ENCODE peak calls at places on chromosomes 16 and 17, in ten cellular contexts. A, S, O, B, K, R, T, Z, F and N are unnamed samples.
A peak's percentile ranks its signal among the peaks of the same experiment; 100 is the strongest.

GRCh38 chr17:73667184-73667959 is 23.1 kb upstream of the SDK2 start:
- DNase-seq in A (no peak), S (no peak), O (no peak), B (no peak), K (no peak), R (no peak), T (no peak), Z (no peak), F (no peak), N (no peak)

GRCh38 chr16:74608944-74609343 is 2.0 kb upstream of the GLG1 start:
- DNase-seq in A (no peak), S (no peak), O (no peak), B (no peak), K (no peak), R (no peak), T (no peak), Z (no peak), F (no peak), N (no peak)

GRCh38 chr16:21663889-21664647 is at the start of gene OTOA:
- DNase-seq in A (peak; percentile 78), S (no peak), O (no peak), B (no peak), K (peak; percentile 24), R (no peak), T (no peak), Z (no peak), F (no peak), N (no peak)

GRCh38 chr17:61728297-61728836 is 135.0 kb downstream of the BRIP1 start:
- DNase-seq in A (no peak), S (no peak), O (no peak), B (no peak), K (no peak), R (no peak), T (no peak), Z (no peak), F (no peak), N (no peak)

GRCh38 chr17:622356-622755 is 92.3 kb downstream of the VPS53 start:
- DNase-seq in A (no peak), S (peak; percentile 57), O (peak; percentile 34), B (no peak), K (no peak), R (no peak), T (peak; percentile 56), Z (no peak), F (no peak), N (no peak)

GRCh38 chr17:41707803-41708669 is 4.1 kb upstream of the GAST start:
- DNase-seq in A (peak; percentile 72), S (no peak), O (no peak), B (no peak), K (no peak), R (no peak), T (no peak), Z (no peak), F (no peak), N (no peak)

GRCh38 chr17:59837362-59838195 is 55.2 kb downstream of the TUBD1 start:
- DNase-seq in A (peak; percentile 99), S (peak; percentile 100), O (peak; percentile 100), B (peak; percentile 100), K (peak; percentile 74), R (peak; percentile 100), T (peak; percentile 100), Z (peak; percentile 97), F (no peak), N (peak; percentile 98)

GRCh38 chr16:72434159-72434558 is 262.2 kb upstream of the PMFBP1 start:
- DNase-seq in A (peak; percentile 24), S (peak; percentile 4), O (peak; percentile 71), B (no peak), K (no peak), R (peak; percentile 43), T (no peak), Z (no peak), F (no peak), N (no peak)

GRCh38 chr17:64020068-64020766 is at the start of gene ICAM2:
- DNase-seq in A (peak; percentile 16), S (no peak), O (no peak), B (no peak), K (no peak), R (no peak), T (no peak), Z (peak; percentile 90), F (peak; percentile 90), N (no peak)

GRCh38 chr16:88505405-88506082 is 52.5 kb downstream of the ZFPM1 start:
- DNase-seq in A (peak; percentile 44), S (peak; percentile 19), O (no peak), B (no peak), K (peak; percentile 53), R (peak; percentile 60), T (peak; percentile 39), Z (no peak), F (no peak), N (peak; percentile 4)
- TF ChIP-seq CTCF in A (peak; percentile 46), S (peak; percentile 45), O (no peak), B (peak; percentile 42), K (no peak), R (peak; percentile 69), T (peak; percentile 58), Z (peak; percentile 11), F (peak; percentile 10), N (peak; percentile 78)

DNA sequence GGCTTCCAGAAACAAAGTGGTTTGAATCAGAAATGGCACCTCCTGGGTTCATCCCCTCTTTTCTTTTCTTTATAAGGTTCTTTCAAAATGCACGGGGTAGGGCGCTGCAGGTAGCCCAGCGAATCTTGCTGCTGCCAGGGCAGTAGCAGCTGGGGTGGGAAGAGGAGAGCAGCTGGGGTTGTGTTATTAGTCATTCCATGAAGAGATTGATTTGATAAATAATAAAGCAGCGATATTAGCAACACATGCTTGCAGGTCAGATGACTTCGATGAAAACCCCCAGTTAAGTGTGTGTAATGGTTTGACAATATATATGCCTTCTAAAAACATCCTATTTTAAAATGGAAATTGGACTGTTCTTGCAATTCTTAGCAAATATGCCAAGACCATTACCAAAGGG is 200.7 kb downstream of the CCDC182 start:
- DNase-seq in A (no peak), S (no peak), O (no peak), B (no peak), K (no peak), R (no peak), T (no peak), Z (no peak), F (no peak), N (no peak)
- H3K4me1 ChIP-seq in A (peaks cover 36% of the 10 kb centered on the region), S (no peaks in the 10 kb centered on the region), O (no peaks in the 10 kb centered on the region), B (no peaks in the 10 kb centered on the region), K (peaks cover 4% of the 10 kb centered on the region), R (peaks cover 14% of the 10 kb centered on the region), T (no peaks in the 10 kb centered on the region), Z (peaks cover 25% of the 10 kb centered on the region), F (peaks cover 18% of the 10 kb centered on the region), N (peaks cover 9% of the 10 kb centered on the region)

GRCh38 chr17:33288954-33289353 is 4.1 kb downstream of the ASIC2 start:
- DNase-seq in A (peak; percentile 53), S (no peak), O (no peak), B (no peak), K (no peak), R (no peak), T (no peak), Z (no peak), F (no peak), N (no peak)

GRCh38 chr17:33292184-33292980 is 713 bp downstream of the ASIC2 start:
- DNase-seq in A (peak; percentile 58), S (peak; percentile 50), O (peak; percentile 37), B (no peak), K (peak; percentile 27), R (no peak), T (no peak), Z (no peak), F (no peak), N (no peak)

GRCh38 chr17:33290156-33290697 is 2.9 kb downstream of the ASIC2 start:
- DNase-seq in A (no peak), S (no peak), O (no peak), B (no peak), K (no peak), R (no peak), T (no peak), Z (no peak), F (no peak), N (no peak)

GRCh38 chr17:33292981-33293867 is at the start of gene ASIC2:
- DNase-seq in A (peak; percentile 85), S (peak; percentile 62), O (no peak), B (no peak), K (peak; percentile 38), R (no peak), T (peak; percentile 28), Z (no peak), F (no peak), N (no peak)

DNA sequence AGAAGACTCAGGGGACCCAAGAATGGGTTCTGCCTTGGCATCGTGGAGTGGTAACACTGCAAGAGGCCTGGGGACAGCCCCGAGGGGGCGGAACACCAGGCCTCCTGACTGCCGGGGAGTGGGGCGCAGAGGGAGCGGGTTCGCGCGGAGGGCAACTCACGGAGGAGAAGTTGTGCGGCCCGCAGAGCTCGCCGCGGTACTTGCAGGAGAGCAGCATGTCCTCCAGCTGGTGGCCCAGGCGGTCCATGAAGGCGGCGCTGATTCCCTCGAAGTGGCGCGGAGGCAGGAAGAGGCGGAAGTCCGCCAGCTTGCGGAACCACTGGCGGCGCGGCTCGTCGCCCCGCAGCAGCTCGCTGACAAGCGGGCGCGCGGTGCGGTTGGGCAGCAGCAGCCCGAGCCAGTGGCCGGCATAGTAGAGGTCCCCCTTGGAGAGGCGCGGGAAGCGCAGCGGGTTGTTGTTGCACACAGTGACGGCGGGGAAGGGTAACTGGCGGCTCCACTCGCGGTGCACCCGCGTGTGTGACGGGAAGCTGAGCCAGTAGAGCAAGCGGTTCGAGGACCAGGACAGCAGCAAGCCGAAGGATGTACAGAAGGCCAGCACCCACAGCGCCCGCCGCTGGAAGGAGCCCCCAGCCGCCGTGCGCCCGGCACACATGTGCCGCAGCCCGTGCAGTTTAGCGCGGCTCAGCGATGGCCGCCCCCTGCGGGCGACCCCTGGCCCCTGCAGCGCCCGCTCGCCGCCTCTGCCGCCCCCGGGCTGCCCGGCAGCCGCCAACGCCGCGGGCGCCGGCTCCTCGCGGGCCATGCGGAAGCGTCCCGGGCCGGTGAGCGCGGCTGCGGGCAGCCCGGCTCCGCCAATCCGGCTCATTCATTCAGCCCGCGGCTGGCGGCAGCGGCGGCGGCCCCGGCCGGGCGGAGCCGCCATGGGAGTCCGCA is 1.6 kb downstream of the ASIC2 start:
- DNase-seq in A (peak; percentile 71), S (peak; percentile 31), O (peak; percentile 45), B (no peak), K (peak; percentile 22), R (no peak), T (no peak), Z (no peak), F (no peak), N (no peak)
- TF ChIP-seq EZH2 in A (peak; percentile 21), S (no peak), O (peak; percentile 64), B (no peak), K (no peak), R (no peak), T (no peak), Z (no peak), F (no peak), N (peak; percentile 76)

DNA sequence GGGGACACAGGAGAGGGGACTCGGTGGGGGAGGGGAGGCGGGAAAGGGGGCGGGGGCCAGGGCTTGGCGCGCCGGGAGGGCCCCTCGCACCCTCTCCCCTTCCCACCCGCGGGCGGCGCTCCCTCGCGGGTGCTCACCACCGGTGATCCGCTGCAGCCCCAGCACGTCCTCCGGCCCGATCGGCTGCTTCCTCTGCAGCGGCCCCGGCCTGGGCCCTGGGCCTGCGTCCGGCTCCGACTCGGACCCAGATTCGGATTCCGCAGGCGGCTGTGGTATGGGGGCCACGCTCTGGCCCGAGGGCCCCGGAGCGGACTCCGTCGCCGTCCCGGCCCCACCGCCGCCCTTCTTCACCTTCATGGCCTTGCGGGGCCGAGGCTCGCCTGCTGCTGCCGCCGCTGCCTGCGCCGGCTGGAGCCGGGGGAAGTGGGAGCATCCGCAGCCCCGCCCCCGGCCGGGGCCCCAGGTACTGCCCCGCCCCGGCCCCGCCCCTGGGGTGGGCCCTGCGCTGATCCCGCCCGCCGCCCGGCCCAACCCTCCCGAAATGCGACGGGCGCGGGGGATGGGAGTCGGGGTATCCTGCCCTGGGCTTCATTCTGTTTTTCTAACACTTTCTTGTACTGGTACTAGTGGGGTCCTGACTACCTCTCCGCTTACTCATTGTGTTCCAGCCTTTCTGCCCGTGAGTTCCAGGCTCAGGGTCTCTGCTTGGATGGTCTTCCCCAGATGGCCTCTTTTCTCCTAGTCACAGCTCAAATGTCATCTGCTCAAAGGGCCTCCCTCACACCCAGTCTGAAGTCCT is at the start of gene UNC119:
- DNase-seq in A (peak; percentile 91), S (peak; percentile 68), O (peak; percentile 55), B (no peak), K (peak; percentile 97), R (no peak), T (peak; percentile 71), Z (no peak), F (peak; percentile 73), N (no peak)
- TF ChIP-seq CTCF in A (no peak), S (no peak), O (no peak), B (no peak), K (no peak), R (no peak), T (no peak), Z (no peak), F (no peak), N (no peak)